ENCODE peak calls at places on chromosomes 13 and 19, in seven cellular contexts. P, U, N, K, D, L and Z are unnamed samples.

GRCh38 chr13:29270536-29271045 is 324.9 kb downstream of the SLC7A1 start:
- DNase-seq in P (no peak), U (no peak), N (no peak), K (no peak), D (no peak), L (no peak), Z (no peak)

GRCh38 chr19:8452446-8453123 is 7.8 kb downstream of the HNRNPM start:
- DNase-seq in P (no peak), U (no peak), N (peak; percentile 78), K (no peak), D (no peak), L (no peak), Z (no peak)

GRCh38 chr13:98509271-98510155 is 67.4 kb downstream of the STK24 start:
- DNase-seq in P (peak; percentile 92), U (peak; percentile 60), N (peak; percentile 59), K (no peak), D (peak; percentile 90), L (no peak), Z (no peak)

GRCh38 chr19:9323557-9323918 is 441 bp upstream of the ZNF559 start:
- DNase-seq in P (peak; percentile 75), U (peak; percentile 50), N (peak; percentile 82), K (peak; percentile 80), D (no peak), L (no peak), Z (no peak)

GRCh38 chr13:30995331-30995730 is 62.9 kb downstream of the TEX26 start:
- DNase-seq in P (no peak), U (no peak), N (no peak), K (no peak), D (no peak), L (no peak), Z (no peak)

GRCh38 chr19:10334340-10335148 is 1.2 kb upstream of the RAVER1 start:
- DNase-seq in P (peak; percentile 93), U (peak; percentile 98), N (peak; percentile 92), K (peak; percentile 95), D (peak; percentile 97), L (peak; percentile 70), Z (peak; percentile 88)

GRCh38 chr13:26377038-26377437 is 123.1 kb downstream of the CDK8 start:
- DNase-seq in P (peak; percentile 3), U (no peak), N (peak; percentile 80), K (peak; percentile 52), D (peak; percentile 32), L (peak; percentile 7), Z (peak; percentile 8)

GRCh38 chr13:73720216-73720840 is 413.9 kb downstream of the KLF12 start:
- DNase-seq in P (peak; percentile 11), U (no peak), N (no peak), K (no peak), D (no peak), L (no peak), Z (no peak)

DNA sequence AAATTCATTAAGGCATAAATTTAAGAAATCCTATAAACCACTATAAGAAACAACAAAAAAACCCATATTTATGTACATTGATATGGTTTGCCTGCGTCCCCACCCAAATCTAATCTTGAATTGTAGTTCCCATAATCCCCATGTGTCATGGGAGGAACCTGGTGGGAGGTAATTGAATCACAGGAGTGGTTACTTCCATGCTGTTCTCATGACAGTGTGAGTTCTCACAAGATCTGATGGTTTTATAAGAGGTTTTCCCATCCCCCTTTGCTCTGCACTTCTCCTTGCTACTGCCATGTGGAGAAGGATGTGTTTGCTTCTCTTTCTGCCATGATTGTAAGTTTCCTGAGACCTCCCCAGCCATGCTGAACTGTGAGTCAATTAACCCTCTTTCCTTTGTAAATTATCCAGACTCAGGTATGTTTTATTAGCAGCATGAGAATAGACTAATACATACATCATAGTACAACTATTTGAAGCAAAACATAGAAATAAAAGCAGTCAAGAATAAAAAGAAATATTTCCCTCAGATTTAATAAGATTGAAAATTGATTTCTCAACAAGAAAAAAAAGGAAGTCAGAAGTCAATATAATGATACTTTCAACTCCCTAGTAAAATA is 209.0 kb upstream of the GPC6 start:
- DNase-seq in P (no peak), U (no peak), N (no peak), K (no peak), D (no peak), L (no peak), Z (no peak)
- H2BK120ac ChIP-seq in P (no peak overlapping the region), U (no peak overlapping the region), N (no peak overlapping the region), K (no peak overlapping the region), D (no peak overlapping the region), L (no peak overlapping the region), Z (no peak overlapping the region)

DNA sequence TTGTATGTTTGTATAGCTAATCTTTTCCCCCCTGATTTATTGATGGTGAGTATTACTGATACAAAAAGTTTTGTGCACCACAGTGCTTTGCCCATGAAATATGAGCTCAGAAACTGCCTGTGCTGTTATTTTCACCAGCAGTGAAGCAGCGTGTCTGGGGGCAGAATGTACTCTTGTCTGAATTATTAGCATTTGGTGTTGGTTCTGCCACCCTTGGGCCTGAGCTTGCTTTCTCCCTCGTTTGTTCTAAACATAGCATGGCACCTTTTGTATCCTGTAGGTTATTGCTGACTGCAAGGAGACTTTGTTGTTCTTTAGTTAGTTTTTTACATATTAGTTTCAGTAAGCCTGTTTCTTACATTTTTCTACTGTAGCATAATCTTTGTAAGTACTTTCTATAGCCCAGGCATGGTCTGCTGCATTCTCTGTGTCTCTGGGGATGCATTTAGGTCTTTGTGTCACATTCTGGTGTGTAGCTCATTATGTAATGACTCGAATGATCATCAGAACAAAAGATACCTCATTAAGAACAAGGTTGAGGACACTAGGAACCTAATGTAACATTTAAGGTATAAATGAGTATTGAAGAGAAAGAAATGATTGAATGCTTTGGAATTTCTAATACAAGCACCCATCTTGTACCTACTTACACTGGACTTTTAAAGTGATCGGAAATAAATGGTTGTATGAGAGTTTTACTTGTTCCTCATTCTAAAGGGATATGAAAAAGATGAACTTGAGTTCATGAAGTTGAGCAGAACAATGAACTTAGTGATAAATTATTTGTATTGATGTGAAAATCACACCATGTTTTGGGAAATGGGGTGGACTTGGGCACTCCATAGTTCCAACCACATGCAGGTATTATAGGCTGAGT is 50.3 kb upstream of the GPI start:
- DNase-seq in P (no peak), U (no peak), N (no peak), K (no peak), D (no peak), L (no peak), Z (no peak)
- H3K4me2 ChIP-seq in P (no peak overlapping the region), U (no peak overlapping the region), N (no peak overlapping the region), K (no peak overlapping the region), D (no peak overlapping the region), L (no peak overlapping the region), Z (no peak overlapping the region)

GRCh38 chr13:53023246-53023645 is 5.4 kb upstream of the OLFM4 start:
- DNase-seq in P (no peak), U (no peak), N (no peak), K (no peak), D (no peak), L (no peak), Z (no peak)

GRCh38 chr13:53017433-53017970 is 11.1 kb upstream of the OLFM4 start:
- DNase-seq in P (no peak), U (no peak), N (no peak), K (no peak), D (no peak), L (no peak), Z (no peak)

GRCh38 chr13:53018690-53019647 is 9.6 kb upstream of the OLFM4 start:
- DNase-seq in P (no peak), U (no peak), N (no peak), K (no peak), D (no peak), L (no peak), Z (no peak)

GRCh38 chr13:53015971-53016370 is 12.6 kb upstream of the OLFM4 start:
- DNase-seq in P (no peak), U (no peak), N (no peak), K (no peak), D (no peak), L (no peak), Z (no peak)

GRCh38 chr13:53020764-53021332 is 7.8 kb upstream of the OLFM4 start:
- DNase-seq in P (no peak), U (no peak), N (no peak), K (no peak), D (no peak), L (no peak), Z (no peak)
- H2BK120ac ChIP-seq in P (no peak overlapping the region), U (no peak overlapping the region), N (no peak overlapping the region), K (no peak overlapping the region), D (no peak overlapping the region), L (no peak overlapping the region), Z (no peak overlapping the region)

GRCh38 chr13:77349365-77349764 is 22.5 kb upstream of the MYCBP2 start:
- DNase-seq in P (no peak), U (no peak), N (no peak), K (no peak), D (no peak), L (no peak), Z (no peak)
- H3K4me2 ChIP-seq in P (no peak overlapping the region), U (no peak overlapping the region), N (no peak overlapping the region), K (no peak overlapping the region), D (no peak overlapping the region), L (no peak overlapping the region), Z (no peak overlapping the region)

GRCh38 chr19:14035706-14036105 is 4.1 kb downstream of the IL27RA start:
- DNase-seq in P (no peak), U (no peak), N (peak; percentile 61), K (no peak), D (no peak), L (no peak), Z (no peak)

GRCh38 chr19:14033946-14034345 is 2.4 kb downstream of the IL27RA start:
- DNase-seq in P (no peak), U (no peak), N (no peak), K (no peak), D (no peak), L (no peak), Z (no peak)

GRCh38 chr19:14039181-14039580 is 7.6 kb downstream of the IL27RA start:
- DNase-seq in P (no peak), U (no peak), N (no peak), K (no peak), D (no peak), L (no peak), Z (no peak)
- H2BK120ac ChIP-seq in P (no peak overlapping the region), U (no peak overlapping the region), N (no peak overlapping the region), K (no peak overlapping the region), D (no peak overlapping the region), L (no peak overlapping the region), Z (no peak overlapping the region)

DNA sequence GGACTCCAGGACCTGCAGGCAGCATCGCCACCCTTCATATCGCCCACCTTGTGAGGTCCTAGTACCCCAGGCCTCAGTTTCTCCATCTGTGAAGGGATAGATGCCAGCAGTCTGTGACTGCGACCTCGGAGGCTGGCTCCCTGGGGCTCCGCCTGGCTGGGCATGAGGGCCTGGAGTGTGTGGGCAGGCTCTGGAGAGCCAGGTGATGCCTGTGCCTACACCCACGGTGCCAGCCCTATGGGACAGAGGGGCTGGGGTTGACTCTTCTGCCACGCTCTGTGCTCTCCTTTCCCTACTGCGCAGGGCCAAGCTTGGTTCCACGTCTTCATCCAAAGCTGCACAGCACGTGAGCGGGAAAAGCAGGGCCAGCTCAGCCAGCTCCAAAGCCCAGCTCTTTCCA is 26.0 kb upstream of the NFIC start:
- DNase-seq in P (no peak), U (no peak), N (no peak), K (no peak), D (no peak), L (no peak), Z (no peak)
- H3K4me2 ChIP-seq in P (no peak overlapping the region), U (no peak overlapping the region), N (no peak overlapping the region), K (no peak overlapping the region), D (no peak overlapping the region), L (no peak overlapping the region), Z (no peak overlapping the region)